ENCODE peak calls at places on chromosome 2, in ten cellular contexts. Y, S, M, F, V, R, B, X, J and O are unnamed samples.

GRCh38 chr2:121282800-121283382 is 2.1 kb downstream of the TFCP2L1 start:
- DNase-seq in X (peak; percentile 72), B (no peak), S (no peak), V (no peak), M (no peak), J (no peak), F (no peak), R (peak; percentile 55), Y (no peak), O (no peak)

GRCh38 chr2:46657042-46657504 is 177.7 kb downstream of the TMEM247 start:
- DNase-seq in X (no peak), Y (no peak), F (peak; percentile 95), J (no peak), V (peak; percentile 25), S (no peak), B (no peak), R (no peak), M (no peak), O (no peak)

GRCh38 chr2:239020541-239021041 is 172.7 kb downstream of the TWIST2 start:
- DNase-seq in M (no peak), B (no peak), X (no peak), F (no peak), J (peak; percentile 70), V (no peak), Y (no peak), R (no peak), S (no peak), O (no peak)

GRCh38 chr2:167192833-167193232 is 304.6 kb downstream of the XIRP2 start:
- DNase-seq in R (no peak), B (no peak), X (no peak), J (no peak), M (no peak), Y (no peak), F (peak; percentile 76), S (no peak), V (no peak), O (no peak)

GRCh38 chr2:84939426-84940087 is 31.4 kb upstream of the KCMF1 start:
- DNase-seq in V (peak; percentile 38), X (peak; percentile 63), J (peak; percentile 85), R (peak; percentile 54), S (peak; percentile 36), B (no peak), Y (no peak), F (no peak), M (no peak), O (no peak)

GRCh38 chr2:29425866-29426265 is 310.7 kb downstream of the CLIP4 start:
- DNase-seq in Y (no peak), S (no peak), M (no peak), J (no peak), V (no peak), B (no peak), F (no peak), R (no peak), X (no peak), O (no peak)

GRCh38 chr2:105789745-105790466 is 45.2 kb downstream of the NCK2 start:
- DNase-seq in F (peak; percentile 75), B (peak; percentile 40), X (no peak), M (no peak), Y (no peak), R (no peak), J (no peak), V (no peak), S (peak; percentile 38), O (peak; percentile 42)

GRCh38 chr2:236286866-236287545 is 22.8 kb upstream of the ASB18 start:
- DNase-seq in R (no peak), J (no peak), X (no peak), Y (no peak), V (no peak), F (peak; percentile 15), S (no peak), B (peak; percentile 18), M (no peak), O (peak; percentile 55)

GRCh38 chr2:21602789-21603188 is 479.0 kb downstream of the TDRD15 start:
- DNase-seq in S (no peak), F (no peak), M (no peak), X (no peak), Y (no peak), V (no peak), J (no peak), R (no peak), B (no peak), O (no peak)

GRCh38 chr2:230974096-230974913 is 21.6 kb upstream of the SPATA3 start:
- DNase-seq in V (no peak), F (peak; percentile 62), R (peak; percentile 28), X (no peak), Y (peak; percentile 52), J (no peak), S (peak; percentile 45), M (no peak), B (peak; percentile 92), O (peak; percentile 61)

GRCh38 chr2:218003994-218004419 is 1.2 kb upstream of the TNS1 start:
- DNase-seq in V (no peak), Y (no peak), B (peak; percentile 25), X (peak; percentile 40), M (peak; percentile 90), R (no peak), J (no peak), S (no peak), F (peak; percentile 96), O (no peak)

GRCh38 chr2:144133881-144134280 is 386.0 kb downstream of the ZEB2 start:
- DNase-seq in V (no peak), B (no peak), S (no peak), R (no peak), M (no peak), Y (no peak), X (no peak), F (no peak), J (no peak), O (no peak)

GRCh38 chr2:177597759-177598158 is 205.2 kb downstream of the AGPS start:
- DNase-seq in S (no peak), B (no peak), F (no peak), M (no peak), R (no peak), X (no peak), V (no peak), Y (no peak), J (no peak), O (no peak)

GRCh38 chr2:86785456-86785855 is 5.3 kb downstream of the CD8A start:
- DNase-seq in X (no peak), S (peak; percentile 39), V (no peak), J (peak; percentile 81), R (no peak), Y (no peak), M (no peak), F (no peak), B (no peak), O (no peak)

GRCh38 chr2:43333656-43334144 is 107.3 kb upstream of the ZFP36L2 start:
- DNase-seq in S (no peak), J (no peak), M (peak; percentile 67), V (no peak), Y (no peak), R (no peak), F (peak; percentile 87), B (peak; percentile 45), X (no peak), O (no peak)

GRCh38 chr2:20635698-20636584 is 15.0 kb downstream of the HS1BP3 start:
- DNase-seq in S (no peak), X (peak; percentile 92), J (peak; percentile 92), R (peak; percentile 93), M (peak; percentile 70), V (peak; percentile 87), B (peak; percentile 61), Y (peak; percentile 38), F (peak; percentile 83), O (peak; percentile 57)

GRCh38 chr2:53715568-53715967 is 52.0 kb upstream of the CHAC2 start:
- DNase-seq in M (no peak), J (no peak), R (no peak), Y (no peak), B (no peak), V (no peak), S (no peak), X (no peak), F (peak; percentile 7), O (no peak)

GRCh38 chr2:6372317-6372903 is 493.3 kb downstream of the CMPK2 start:
- DNase-seq in F (peak; percentile 87), V (no peak), Y (no peak), S (no peak), B (peak; percentile 92), R (peak; percentile 9), J (no peak), M (no peak), X (no peak), O (peak; percentile 49)

GRCh38 chr2:12391097-12391496 is 325.6 kb upstream of the TRIB2 start:
- DNase-seq in S (no peak), J (no peak), V (no peak), F (no peak), X (no peak), M (no peak), Y (no peak), B (no peak), R (no peak), O (no peak)

GRCh38 chr2:205680067-205680466 is 2.2 kb upstream of the NRP2 start:
- DNase-seq in Y (no peak), F (peak; percentile 87), S (no peak), B (peak; percentile 91), R (peak; percentile 82), J (no peak), V (no peak), X (no peak), M (no peak), O (peak; percentile 56)

GRCh38 chr2:168246072-168246482 is 1.3 kb downstream of the STK39 start:
- DNase-seq in B (no peak), J (no peak), V (no peak), S (no peak), F (no peak), R (no peak), M (no peak), X (no peak), Y (no peak), O (no peak)

GRCh38 chr2:10584843-10585475 is 104.8 kb downstream of the NOL10 start:
- DNase-seq in F (peak; percentile 85), V (no peak), X (no peak), S (no peak), B (peak; percentile 91), R (peak; percentile 79), M (peak; percentile 70), Y (no peak), J (no peak), O (peak; percentile 76)

GRCh38 chr2:191217580-191217979 is 27.6 kb upstream of the MYO1B start:
- DNase-seq in Y (no peak), R (no peak), S (no peak), M (no peak), F (peak; percentile 63), J (no peak), V (no peak), B (peak; percentile 59), X (no peak), O (peak; percentile 19)

GRCh38 chr2:43840961-43841360 is 2.2 kb downstream of the ABCG8 start:
- DNase-seq in V (no peak), B (no peak), M (no peak), J (no peak), R (no peak), X (no peak), F (peak; percentile 3), Y (no peak), S (no peak), O (no peak)

GRCh38 chr2:37180006-37180639 is 8.3 kb downstream of the SULT6B1 start:
- DNase-seq in R (no peak), V (no peak), X (no peak), F (peak; percentile 18), B (no peak), M (no peak), J (no peak), S (no peak), Y (no peak), O (no peak)

GRCh38 chr2:8515390-8515761 is 166.5 kb upstream of the ID2 start:
- DNase-seq in B (no peak), M (no peak), R (no peak), V (peak; percentile 64), J (peak; percentile 86), S (peak; percentile 28), X (peak; percentile 45), Y (peak; percentile 41), F (no peak), O (no peak)

GRCh38 chr2:180519276-180519675 is 461.1 kb upstream of the UBE2E3 start:
- DNase-seq in B (no peak), Y (no peak), S (no peak), M (no peak), V (no peak), X (no peak), R (no peak), F (peak; percentile 29), J (no peak), O (no peak)

GRCh38 chr2:11550901-11551568 is 17.2 kb downstream of the GREB1 start:
- DNase-seq in F (no peak), S (no peak), R (no peak), B (no peak), V (no peak), M (no peak), J (no peak), X (no peak), Y (no peak), O (no peak)